ENCODE peak calls at places on chromosomes 16 and 17, in nine cellular contexts. M is upper lobe of left lung, Y is K562, Z is spleen, P is stomach, X is IMR-90, S is A549, K is thyroid gland, O is uterus. F is an unnamed sample.

GRCh38 chr17:48728232-48729231 is at the start of gene HOXB13:
- DNase-seq in M (peak; percentile 90), Y (peak; percentile 63), Z (no peak), P (peak; percentile 37), X (peak; percentile 39), S (peak; percentile 86), K (no peak), O (no peak), F (peak; percentile 43)

GRCh38 chr17:66957951-66958579 is 6.4 kb upstream of the CACNG4 start:
- DNase-seq in M (no peak), Y (no peak), Z (no peak), P (no peak), X (peak; percentile 14), S (no peak), K (peak; percentile 81), O (no peak), F (no peak)

GRCh38 chr17:70796757-70797156 is 627.4 kb downstream of the KCNJ2 start:
- DNase-seq in M (no peak), Y (no peak), Z (no peak), P (no peak), X (no peak), S (no peak), K (no peak), O (no peak), F (no peak)

GRCh38 chr17:14297161-14297851 is 3.6 kb upstream of the HS3ST3B1 start:
- DNase-seq in M (peak; percentile 89), Y (no peak), Z (peak; percentile 87), P (peak; percentile 38), X (no peak), S (peak; percentile 59), K (peak; percentile 9), O (no peak), F (no peak)

GRCh38 chr17:41869426-41869825 is 4.2 kb upstream of the KLHL11 start:
- DNase-seq in M (no peak), Y (no peak), Z (no peak), P (no peak), X (no peak), S (no peak), K (peak; percentile 67), O (no peak), F (no peak)

GRCh38 chr17:51085150-51085805 is 35.4 kb downstream of the SPAG9 start:
- DNase-seq in M (no peak), Y (no peak), Z (no peak), P (no peak), X (peak; percentile 39), S (no peak), K (no peak), O (no peak), F (no peak)

GRCh38 chr17:83144421-83145357 is 65.3 kb downstream of the METRNL start:
- DNase-seq in M (no peak), Y (no peak), Z (no peak), P (no peak), X (peak; percentile 5), S (no peak), K (peak; percentile 51), O (no peak), F (peak; percentile 27)

GRCh38 chr17:81510798-81511549 is 1.6 kb downstream of the ACTG1 start:
- DNase-seq in M (peak; percentile 82), Y (no peak), Z (peak; percentile 89), P (no peak), X (no peak), S (no peak), K (no peak), O (no peak), F (peak; percentile 31)

GRCh38 chr16:12276631-12277030 is 300.1 kb downstream of the SNX29 start:
- DNase-seq in M (no peak), Y (no peak), Z (no peak), P (no peak), X (no peak), S (no peak), K (no peak), O (no peak), F (no peak)

GRCh38 chr16:63983401-63983800 is 1138.5 kb downstream of the CDH11 start:
- DNase-seq in M (no peak), Y (no peak), Z (no peak), P (no peak), X (no peak), S (no peak), K (peak; percentile 10), O (no peak), F (no peak)

GRCh38 chr17:19023209-19023999 is 18.8 kb upstream of the FAM83G start:
- DNase-seq in M (no peak), Y (no peak), Z (peak; percentile 56), P (no peak), X (no peak), S (no peak), K (no peak), O (no peak), F (no peak)

GRCh38 chr17:29588561-29589411 is 662 bp downstream of the GIT1 start:
- DNase-seq in M (peak; percentile 89), Y (peak; percentile 74), Z (peak; percentile 90), P (no peak), X (peak; percentile 29), S (peak; percentile 70), K (peak; percentile 31), O (peak; percentile 38), F (peak; percentile 52)

GRCh38 chr17:45997624-45998023 is 1.4 kb upstream of the STH start:
- DNase-seq in M (no peak), Y (no peak), Z (no peak), P (no peak), X (peak; percentile 59), S (no peak), K (no peak), O (no peak), F (no peak)

GRCh38 chr16:87817910-87818309 is 51.4 kb downstream of the SLC7A5 start:
- DNase-seq in M (no peak), Y (no peak), Z (no peak), P (no peak), X (no peak), S (no peak), K (no peak), O (no peak), F (no peak)

GRCh38 chr16:11705311-11705710 is 37.1 kb downstream of the SNN start:
- DNase-seq in M (no peak), Y (no peak), Z (no peak), P (no peak), X (no peak), S (no peak), K (no peak), O (no peak), F (no peak)

GRCh38 chr16:80054656-80055055 is 454.1 kb upstream of the MAF start:
- DNase-seq in M (no peak), Y (no peak), Z (no peak), P (no peak), X (no peak), S (no peak), K (no peak), O (no peak), F (no peak)

GRCh38 chr16:4373909-4374742 is 2.5 kb downstream of the VASN start:
- DNase-seq in M (peak; percentile 89), Y (peak; percentile 61), Z (peak; percentile 72), P (peak; percentile 83), X (peak; percentile 98), S (peak; percentile 36), K (peak; percentile 91), O (peak; percentile 95), F (peak; percentile 93)

GRCh38 chr16:11755022-11755760 is 12.5 kb upstream of the TXNDC11 start:
- DNase-seq in M (no peak), Y (no peak), Z (no peak), P (no peak), X (no peak), S (peak; percentile 7), K (no peak), O (no peak), F (no peak)

GRCh38 chr17:73593249-73593965 is 50.8 kb downstream of the SDK2 start:
- DNase-seq in M (no peak), Y (no peak), Z (no peak), P (no peak), X (no peak), S (no peak), K (no peak), O (no peak), F (no peak)

GRCh38 chr17:73595931-73596330 is 48.3 kb downstream of the SDK2 start:
- DNase-seq in M (no peak), Y (no peak), Z (peak; percentile 78), P (no peak), X (no peak), S (no peak), K (no peak), O (no peak), F (no peak)

GRCh38 chr17:73595068-73595865 is 49.0 kb downstream of the SDK2 start:
- DNase-seq in M (peak; percentile 90), Y (peak; percentile 24), Z (peak; percentile 86), P (peak; percentile 31), X (no peak), S (peak; percentile 72), K (peak; percentile 48), O (no peak), F (peak; percentile 51)

GRCh38 chr17:73594025-73594424 is 50.2 kb downstream of the SDK2 start:
- DNase-seq in M (no peak), Y (no peak), Z (no peak), P (no peak), X (no peak), S (no peak), K (no peak), O (no peak), F (no peak)

DNA sequence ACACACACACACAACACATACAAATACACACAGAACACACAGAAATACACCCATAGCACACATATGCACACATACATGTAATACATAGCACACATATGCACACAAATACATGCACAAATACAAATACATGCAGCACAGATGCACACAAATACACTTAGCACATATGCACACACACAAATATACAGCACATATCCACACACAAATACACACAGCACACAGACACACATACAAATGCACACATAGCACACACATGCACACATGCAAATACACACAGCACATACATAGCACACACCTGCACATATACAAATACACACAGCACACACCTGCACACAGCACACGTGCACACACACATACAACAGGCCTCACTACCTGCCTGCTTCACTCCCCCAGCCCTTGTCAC is 49.6 kb downstream of the SDK2 start:
- DNase-seq in M (no peak), Y (no peak), Z (no peak), P (no peak), X (no peak), S (no peak), K (no peak), O (no peak), F (no peak)
- H3K4me1 ChIP-seq in M (peaks cover 23% of the 10 kb centered on the region), Y (no peaks in the 10 kb centered on the region), Z (peaks cover 70% of the 10 kb centered on the region), P (peaks cover 4% of the 10 kb centered on the region), X (no peaks in the 10 kb centered on the region), S (no peaks in the 10 kb centered on the region), K (no peaks in the 10 kb centered on the region), O (no peaks in the 10 kb centered on the region), F (no peaks in the 10 kb centered on the region)

GRCh38 chr16:67645397-67646121 is 615 bp downstream of the CARMIL2 start:
- DNase-seq in M (peak; percentile 73), Y (no peak), Z (peak; percentile 80), P (no peak), X (no peak), S (no peak), K (no peak), O (no peak), F (no peak)
- H3K4me3 ChIP-seq in M (peak overlapping the region; percentile 52), Y (no peak overlapping the region), Z (peak overlapping the region; percentile 77), P (peak overlapping the region; percentile 29), X (no peak overlapping the region), S (no peak overlapping the region), K (no peak overlapping the region), O (no peak overlapping the region), F (peak overlapping the region; percentile 54)

GRCh38 chr17:8856869-8857575 is 10.5 kb downstream of the PIK3R6 start:
- DNase-seq in M (no peak), Y (no peak), Z (no peak), P (no peak), X (no peak), S (no peak), K (no peak), O (no peak), F (no peak)
- TF ChIP-seq POLR2A in M (no peak), Y (no peak), Z (no peak), P (no peak), X (no peak), S (no peak), K (no peak), O (no peak), F (no peak)

GRCh38 chr17:4970273-4970672 is 2.7 kb upstream of the SPAG7 start:
- DNase-seq in M (no peak), Y (no peak), Z (no peak), P (no peak), X (no peak), S (no peak), K (no peak), O (no peak), F (no peak)
- H3K4me1 ChIP-seq in M (peaks cover 25% of the 10 kb centered on the region), Y (peaks cover 23% of the 10 kb centered on the region), Z (peaks cover 57% of the 10 kb centered on the region), P (peaks cover 28% of the 10 kb centered on the region), X (peaks cover 14% of the 10 kb centered on the region), S (peaks cover 21% of the 10 kb centered on the region), K (peaks cover 25% of the 10 kb centered on the region), O (peaks cover 9% of the 10 kb centered on the region), F (peaks cover 21% of the 10 kb centered on the region)

F was measured in testis.